ENCODE peak calls at places on chromosome 2, in nine cellular contexts. V is activated naive CD8-positive, alpha-beta T cell treated with anti-CD3 and anti-CD28 coated beads, Interleukin-2, amount 50 U/mL, for 24 hours; E is cardiac fibroblast; X is NAMALWA; S is progenitor cell of endocrine pancreas; T is WERI-Rb-1; C is sigmoid colon; W is SHP77; N is T-helper 22 cell. A is an unnamed sample.

GRCh38 chr2:181370126-181370525 is 87.1 kb upstream of the ITGA4 start:
- DNase-seq in T (no peak), V (no peak), S (no peak), W (no peak), N (no peak), E (no peak), X (no peak), C (no peak), A (no peak)

GRCh38 chr2:19287324-19287723 is 71.1 kb downstream of the OSR1 start:
- DNase-seq in W (no peak), S (no peak), V (no peak), N (no peak), E (peak; percentile 15), T (no peak), C (no peak), X (no peak), A (peak; percentile 43)

GRCh38 chr2:207240649-207241048 is 74.9 kb upstream of the KLF7 start:
- DNase-seq in C (no peak), V (peak; percentile 37), E (no peak), T (no peak), S (no peak), W (no peak), N (no peak), X (no peak), A (no peak)

GRCh38 chr2:239240480-239240881 is 160.3 kb downstream of the HDAC4 start:
- DNase-seq in W (no peak), N (no peak), E (no peak), X (no peak), V (peak; percentile 1), S (no peak), T (peak; percentile 30), C (peak; percentile 88), A (no peak)

GRCh38 chr2:196309646-196310045 is 138.3 kb upstream of the STK17B start:
- DNase-seq in W (no peak), S (no peak), N (no peak), X (no peak), C (no peak), E (peak; percentile 73), V (no peak), T (no peak), A (no peak)

GRCh38 chr2:240933966-240934700 is 28.0 kb downstream of the CROCC2 start:
- DNase-seq in T (peak; percentile 6), N (no peak), S (no peak), C (peak; percentile 47), X (no peak), W (peak; percentile 61), E (no peak), V (no peak), A (no peak)

GRCh38 chr2:237128845-237129592 is 43.3 kb downstream of the COPS8 start:
- DNase-seq in N (no peak), C (no peak), X (no peak), T (no peak), W (no peak), E (no peak), V (no peak), S (no peak), A (no peak)

GRCh38 chr2:200039847-200040246 is 84.5 kb downstream of the MAIP1 start:
- DNase-seq in N (no peak), S (no peak), T (no peak), V (no peak), E (peak; percentile 68), X (no peak), C (no peak), W (peak; percentile 1), A (no peak)

GRCh38 chr2:126495189-126495588 is 160.8 kb upstream of the GYPC start:
- DNase-seq in T (no peak), E (peak; percentile 5), V (no peak), N (no peak), W (no peak), S (no peak), C (no peak), X (no peak), A (no peak)

GRCh38 chr2:173831312-173832229 is 133.6 kb downstream of the SP3 start:
- DNase-seq in W (no peak), C (peak; percentile 88), V (no peak), X (no peak), N (no peak), E (peak; percentile 87), T (no peak), S (no peak), A (no peak)

GRCh38 chr2:64359892-64360657 is 93.9 kb upstream of the LGALSL start:
- DNase-seq in W (no peak), T (no peak), E (peak; percentile 90), V (peak; percentile 65), X (peak; percentile 70), N (no peak), C (peak; percentile 90), S (no peak), A (peak; percentile 91)

GRCh38 chr2:215870986-215871385 is 142.4 kb downstream of the MREG start:
- DNase-seq in V (peak; percentile 3), W (no peak), S (no peak), E (no peak), C (no peak), T (peak; percentile 48), X (peak; percentile 23), N (no peak), A (no peak)

GRCh38 chr2:120470041-120470716 is 124.2 kb downstream of the INHBB start:
- DNase-seq in W (peak; percentile 50), S (no peak), V (no peak), X (no peak), N (no peak), E (peak; percentile 97), T (no peak), C (peak; percentile 90), A (no peak)

GRCh38 chr2:118440699-118441098 is 352.4 kb downstream of the INSIG2 start:
- DNase-seq in W (no peak), C (no peak), V (no peak), X (no peak), T (no peak), S (no peak), E (no peak), N (no peak), A (no peak)

GRCh38 chr2:84924173-84925106 is 19.0 kb downstream of the TMSB10 start:
- DNase-seq in N (peak; percentile 49), X (peak; percentile 92), V (peak; percentile 59), T (no peak), C (peak; percentile 36), S (no peak), W (no peak), E (peak; percentile 71), A (peak; percentile 93)

GRCh38 chr2:59947917-59948534 is 605.4 kb downstream of the BCL11A start:
- DNase-seq in S (no peak), N (no peak), E (no peak), X (no peak), W (peak; percentile 89), C (no peak), V (no peak), T (no peak), A (no peak)

GRCh38 chr2:43319541-43319940 is 93.1 kb upstream of the ZFP36L2 start:
- DNase-seq in W (no peak), T (no peak), E (no peak), C (no peak), S (no peak), V (no peak), N (no peak), X (no peak), A (peak; percentile 26)

GRCh38 chr2:42800981-42801380 is 8.6 kb upstream of the HAAO start:
- DNase-seq in S (no peak), N (no peak), X (no peak), W (no peak), T (no peak), V (no peak), C (no peak), E (peak; percentile 64), A (no peak)

GRCh38 chr2:88350641-88351601 is 101.6 kb downstream of the FOXI3 start:
- DNase-seq in C (peak; percentile 69), S (peak; percentile 60), W (no peak), T (peak; percentile 31), X (peak; percentile 49), N (no peak), E (peak; percentile 34), V (peak; percentile 80), A (peak; percentile 56)

GRCh38 chr2:164242409-164242808 is 378.9 kb downstream of the GRB14 start:
- DNase-seq in T (no peak), V (no peak), N (no peak), C (no peak), X (no peak), W (no peak), S (no peak), E (no peak), A (no peak)

GRCh38 chr2:185239491-185239890 is 499.1 kb upstream of the FSIP2 start:
- DNase-seq in T (no peak), X (no peak), V (no peak), S (no peak), W (no peak), E (no peak), C (no peak), N (no peak), A (no peak)

GRCh38 chr2:36556847-36557246 is 41.1 kb downstream of the FEZ2 start:
- DNase-seq in T (no peak), N (no peak), V (no peak), X (no peak), E (peak; percentile 24), C (no peak), W (no peak), S (no peak), A (no peak)

GRCh38 chr2:122138561-122138960 is 383.1 kb downstream of the TSN start:
- DNase-seq in W (no peak), C (no peak), N (no peak), E (no peak), V (no peak), S (no peak), T (no peak), X (no peak), A (no peak)

GRCh38 chr2:237128026-237128703 is 42.5 kb downstream of the COPS8 start:
- DNase-seq in X (no peak), W (no peak), E (peak; percentile 99), N (no peak), S (no peak), C (peak; percentile 99), T (no peak), V (peak; percentile 59), A (peak; percentile 39)

GRCh38 chr2:60066096-60066839 is 487.2 kb downstream of the BCL11A start:
- DNase-seq in S (no peak), C (no peak), W (no peak), X (no peak), T (no peak), E (no peak), V (no peak), N (no peak), A (no peak)

GRCh38 chr2:166453995-166454595 is 40.0 kb downstream of the SCN7A start:
- DNase-seq in S (no peak), W (no peak), V (no peak), T (no peak), N (no peak), X (no peak), E (no peak), C (no peak), A (no peak)

GRCh38 chr2:231364961-231365810 is 30.3 kb upstream of the B3GNT7 start:
- DNase-seq in W (peak; percentile 72), N (no peak), T (peak; percentile 60), V (no peak), X (no peak), C (peak; percentile 62), E (peak; percentile 76), S (no peak), A (peak; percentile 96)

GRCh38 chr2:238345286-238345968 is 25.1 kb downstream of the TRAF3IP1 start:
- DNase-seq in E (no peak), W (no peak), X (no peak), T (no peak), C (no peak), N (no peak), V (no peak), S (no peak), A (no peak)

GRCh38 chr2:234881413-234882241 is 70.2 kb upstream of the SH3BP4 start:
- DNase-seq in V (peak; percentile 67), E (peak; percentile 96), N (no peak), S (peak; percentile 16), X (peak; percentile 89), W (peak; percentile 73), C (peak; percentile 72), T (peak; percentile 60), A (peak; percentile 91)

GRCh38 chr2:231204146-231204545 is 5.7 kb downstream of the ARMC9 start:
- DNase-seq in C (peak; percentile 40), N (no peak), E (no peak), W (no peak), T (no peak), S (no peak), V (no peak), X (no peak), A (no peak)

GRCh38 chr2:28736034-28736433 is 15.6 kb upstream of the PPP1CB start:
- DNase-seq in N (no peak), X (no peak), C (peak; percentile 94), T (no peak), S (no peak), W (peak; percentile 82), E (peak; percentile 84), V (no peak), A (peak; percentile 29)